ENCODE peak calls at places on chromosomes 5 and 9, in six cellular contexts. O is HFFc6, J is tibial nerve, F is fibroblast of pulmonary artery, P is endothelial cell, I is lower leg skin. L is an unnamed sample.

GRCh38 chr9:131747352-131747751 is 7.5 kb upstream of the RAPGEF1 start:
- DNase-seq in I (no peak), F (peak), O (peak), J (no peak), P (no peak), L (peak)

GRCh38 chr9:124121725-124122124 is 110.2 kb downstream of the LHX2 start:
- DNase-seq in I (no peak), F (no peak), J (no peak), O (no peak), P (no peak), L (no peak)

GRCh38 chr9:134619456-134619982 is 22.1 kb upstream of the COL5A1 start:
- DNase-seq in J (peak), O (no peak), I (no peak), P (no peak), F (no peak), L (no peak)

GRCh38 chr5:176714067-176714466 is 66.8 kb downstream of the TSPAN17 start:
- DNase-seq in P (no peak), O (no peak), F (no peak), J (no peak), I (no peak), L (peak)

GRCh38 chr5:96657068-96657467 is 5.1 kb upstream of the CAST start:
- DNase-seq in F (peak), J (no peak), I (no peak), P (no peak), O (peak), L (peak)

GRCh38 chr5:1110930-1111726 is 735 bp downstream of the SLC12A7 start:
- DNase-seq in I (no peak), J (no peak), F (no peak), P (peak), O (no peak), L (peak)

GRCh38 chr9:77909306-77909705 is 122.3 kb downstream of the GNAQ start:
- DNase-seq in J (no peak), I (no peak), F (no peak), O (no peak), P (no peak), L (no peak)

GRCh38 chr5:38742821-38743220 is 103.0 kb upstream of the OSMR start:
- DNase-seq in J (no peak), P (no peak), O (no peak), I (no peak), F (no peak), L (no peak)

GRCh38 chr5:39420482-39421145 is 4.2 kb downstream of the DAB2 start:
- DNase-seq in F (peak), O (peak), P (peak), I (peak), J (peak), L (peak)

GRCh38 chr9:87656485-87656884 is 69.4 kb upstream of the CTSL start:
- DNase-seq in J (no peak), F (peak), O (no peak), P (no peak), I (peak), L (no peak)

GRCh38 chr5:77991084-77991483 is 214.9 kb upstream of the TBCA start:
- DNase-seq in P (no peak), O (no peak), J (no peak), I (no peak), F (no peak), L (no peak)

GRCh38 chr5:124253421-124253820 is 493.0 kb downstream of the ZNF608 start:
- DNase-seq in O (no peak), P (no peak), F (no peak), J (no peak), I (no peak), L (no peak)

GRCh38 chr5:83035373-83036170 is 41.6 kb downstream of the TMEM167A start:
- DNase-seq in P (no peak), I (no peak), J (no peak), O (no peak), F (no peak), L (no peak)

GRCh38 chr5:102959055-102959454 is 160.9 kb downstream of the GIN1 start:
- DNase-seq in F (peak), P (no peak), O (peak), J (no peak), I (no peak), L (peak)

GRCh38 chr9:90460220-90460619 is 182.4 kb downstream of the DIRAS2 start:
- DNase-seq in F (no peak), O (no peak), I (no peak), J (no peak), P (no peak), L (no peak)

GRCh38 chr9:129494113-129494789 is 126.7 kb downstream of the C9orf50 start:
- DNase-seq in O (no peak), F (no peak), J (no peak), I (no peak), P (no peak), L (no peak)

GRCh38 chr5:2586016-2586715 is 165.3 kb downstream of the IRX2 start:
- DNase-seq in F (no peak), O (no peak), I (peak), J (no peak), P (no peak), L (no peak)

GRCh38 chr5:71891856-71892255 is 172.8 kb downstream of the CARTPT start:
- DNase-seq in F (peak), I (no peak), J (no peak), O (peak), P (peak), L (no peak)

GRCh38 chr9:98903938-98904560 is 39.7 kb upstream of the COL15A1 start:
- DNase-seq in O (no peak), F (no peak), J (no peak), I (no peak), P (no peak), L (no peak)

GRCh38 chr9:70835323-70835722 is 286.1 kb downstream of the TRPM3 start:
- DNase-seq in O (no peak), F (peak), P (no peak), I (no peak), J (no peak), L (no peak)

GRCh38 chr5:154370730-154371334 is 75.0 kb upstream of the SAP30L start:
- DNase-seq in O (no peak), J (no peak), F (no peak), I (no peak), P (no peak), L (no peak)

GRCh38 chr5:33491941-33492340 is 51.2 kb downstream of the TARS1 start:
- DNase-seq in O (peak), I (no peak), J (no peak), F (no peak), P (no peak), L (no peak)

GRCh38 chr5:108382784-108383358 is 973 bp upstream of the FBXL17 start:
- DNase-seq in J (no peak), O (peak), P (peak), I (no peak), F (no peak), L (no peak)

GRCh38 chr9:68841292-68842052 is 136.4 kb downstream of the PIP5K1B start:
- DNase-seq in J (no peak), O (no peak), F (no peak), P (no peak), I (no peak), L (no peak)

GRCh38 chr9:73270967-73271722 is 119.5 kb downstream of the ANXA1 start:
- DNase-seq in F (peak), J (no peak), P (no peak), I (no peak), O (peak), L (peak)

GRCh38 chr5:170774831-170775230 is 8.7 kb upstream of the GABRP start:
- DNase-seq in O (no peak), J (no peak), I (no peak), F (no peak), P (no peak), L (no peak)

GRCh38 chr5:35082530-35082929 is 34.8 kb upstream of the AGXT2 start:
- DNase-seq in F (no peak), P (no peak), O (no peak), I (no peak), J (no peak), L (no peak)

GRCh38 chr5:35087971-35088370 is 40.2 kb upstream of the AGXT2 start:
- DNase-seq in P (no peak), O (peak), J (no peak), F (peak), I (no peak), L (peak)

GRCh38 chr5:35081134-35081533 is 33.4 kb upstream of the AGXT2 start:
- DNase-seq in I (no peak), P (no peak), F (no peak), O (no peak), J (no peak), L (no peak)

GRCh38 chr5:35083150-35083549 is 35.4 kb upstream of the AGXT2 start:
- DNase-seq in J (no peak), I (no peak), P (no peak), O (no peak), F (no peak), L (no peak)
- TF ChIP-seq CTCF in J (no peak), I (no peak), P (no peak), O (no peak), F (no peak), L (no peak)

DNA sequence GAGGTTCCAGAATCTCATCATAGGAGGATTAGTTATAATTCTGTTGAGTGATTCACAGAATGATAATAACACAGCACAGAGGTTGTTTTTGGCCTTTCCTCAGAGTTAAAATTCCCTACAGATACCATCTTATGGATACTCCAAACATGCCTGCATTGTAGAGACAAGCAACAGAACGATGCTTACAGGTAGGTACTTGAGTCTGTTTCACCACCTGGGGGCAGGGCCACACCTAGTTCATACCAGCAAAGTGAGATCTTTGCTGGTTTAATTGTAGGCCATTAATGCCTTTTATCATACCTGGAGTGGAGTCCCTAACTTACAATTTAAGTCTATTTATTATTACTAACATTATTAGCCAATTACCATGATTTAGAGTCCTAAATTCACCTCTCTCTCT is 416.5 kb upstream of the TLE4 start:
- DNase-seq in I (no peak), J (no peak), P (no peak), O (no peak), F (no peak), L (no peak)
- TF ChIP-seq CTCF in I (no peak), J (no peak), P (no peak), O (no peak), F (no peak), L (peak)

DNA sequence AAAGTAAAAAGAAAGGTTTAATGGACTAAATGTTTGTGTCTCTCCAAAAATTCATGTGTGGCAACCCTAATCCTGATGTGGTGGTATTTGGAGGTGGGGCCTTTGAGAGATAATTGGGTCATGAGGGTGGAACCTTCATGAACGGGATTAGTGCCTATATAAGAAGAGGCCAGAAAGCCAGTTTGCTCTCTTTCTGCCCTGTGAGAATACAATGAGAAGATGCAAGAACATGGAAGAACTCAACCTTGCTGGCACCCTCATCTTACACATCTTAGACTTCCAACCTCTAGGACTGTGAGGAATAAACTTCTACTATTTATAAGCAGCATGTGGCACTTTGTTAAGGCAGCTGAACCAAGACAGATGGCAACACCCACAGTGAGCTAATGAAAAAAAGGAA is 159.5 kb downstream of the PLK2 start:
- DNase-seq in J (no peak), P (no peak), F (no peak), O (no peak), I (no peak), L (no peak)
- TF ChIP-seq CTCF in J (no peak), P (no peak), F (no peak), O (no peak), I (no peak), L (no peak)

DNA sequence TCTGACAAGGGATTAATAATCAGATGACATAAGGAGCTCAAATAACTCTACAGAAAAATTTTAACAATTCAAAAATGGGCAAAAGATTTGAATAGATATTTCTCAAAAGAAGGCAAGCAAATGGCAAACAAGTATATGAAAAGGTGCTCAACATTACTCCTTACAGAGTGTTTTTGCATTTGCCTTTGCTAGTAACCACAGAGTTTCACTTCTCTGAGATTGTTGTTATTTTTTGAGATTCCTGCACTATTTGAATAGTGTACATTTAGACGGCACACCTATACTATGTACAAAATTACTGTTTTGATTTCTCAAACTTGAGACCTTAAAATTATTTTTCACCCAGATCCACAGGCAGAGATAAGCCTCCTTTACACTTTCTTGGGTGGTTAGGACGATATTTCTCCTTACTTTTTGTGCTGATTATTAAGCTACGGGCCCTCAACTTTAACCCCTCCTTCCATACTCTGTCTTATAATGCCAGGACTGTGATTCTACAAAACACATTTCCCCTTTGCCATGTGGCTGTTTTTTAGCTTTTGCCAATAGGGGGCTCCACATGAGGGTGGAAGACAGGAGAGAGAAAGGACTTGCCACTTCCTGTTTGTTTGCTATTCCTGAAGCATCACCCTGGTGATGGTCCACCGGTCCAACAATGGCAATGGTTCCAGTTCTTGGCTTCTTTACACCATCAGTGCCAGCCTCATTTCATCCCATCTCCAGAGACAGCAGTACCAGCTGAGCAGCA is 65.0 kb upstream of the DAP start:
- DNase-seq in P (no peak), I (no peak), J (no peak), F (no peak), O (no peak), L (no peak)
- TF ChIP-seq CTCF in P (peak), I (no peak), J (no peak), F (no peak), O (peak), L (peak)